ENCODE peak calls at places on chromosomes 7 and 10, in ten cellular contexts. M is ovary, Z is OCI-LY7, F is HFF-Myc, C is tibial artery, N is psoas muscle, A is fibroblast of lung, E is MG63, P is mammary epithelial cell, H is fibroblast of pulmonary artery. L is an unnamed sample.

GRCh38 chr10:10992961-10993714 is 24.5 kb upstream of the CELF2 start:
- DNase-seq in C (no peak), P (no peak), H (no peak), A (no peak), E (no peak), Z (no peak), N (no peak), F (no peak), M (no peak), L (no peak)

GRCh38 chr7:43868181-43868580 is 1.1 kb downstream of the MRPS24 start:
- DNase-seq in H (no peak), F (no peak), E (no peak), M (no peak), C (no peak), A (no peak), P (no peak), N (no peak), Z (peak; percentile 19), L (no peak)

GRCh38 chr10:77711683-77712049 is 74.1 kb upstream of the KCNMA1 start:
- DNase-seq in E (no peak), C (no peak), N (no peak), M (no peak), F (no peak), H (no peak), P (no peak), Z (no peak), A (no peak), L (no peak)

GRCh38 chr7:156629873-156630272 is 10.7 kb upstream of the RNF32 start:
- DNase-seq in F (no peak), E (no peak), P (no peak), M (no peak), C (no peak), A (no peak), Z (no peak), H (no peak), N (no peak), L (no peak)

GRCh38 chr7:110612680-110613079 is 478.2 kb upstream of the LRRN3 start:
- DNase-seq in A (no peak), M (no peak), P (no peak), N (no peak), F (no peak), E (no peak), Z (no peak), C (no peak), H (no peak), L (no peak)

GRCh38 chr10:120557296-120557810 is 100.3 kb downstream of the PLPP4 start:
- DNase-seq in N (no peak), E (no peak), P (no peak), M (no peak), F (no peak), C (no peak), H (no peak), Z (no peak), A (no peak), L (no peak)

GRCh38 chr7:25846722-25847121 is 305.3 kb upstream of the NFE2L3 start:
- DNase-seq in A (peak; percentile 97), H (peak; percentile 89), P (peak; percentile 28), M (peak; percentile 83), E (peak; percentile 65), C (peak; percentile 96), F (no peak), N (peak; percentile 76), Z (no peak), L (peak; percentile 96)

GRCh38 chr10:124420254-124420653 is 1.5 kb upstream of the OAT start:
- DNase-seq in Z (no peak), C (no peak), E (no peak), A (no peak), N (no peak), H (no peak), F (no peak), P (no peak), M (no peak), L (no peak)

GRCh38 chr7:118877187-118877586 is 652.7 kb downstream of the ANKRD7 start:
- DNase-seq in E (no peak), P (no peak), N (no peak), C (no peak), A (no peak), H (no peak), Z (no peak), M (no peak), F (no peak), L (no peak)

GRCh38 chr7:118872568-118872967 is 648.1 kb downstream of the ANKRD7 start:
- DNase-seq in E (no peak), C (no peak), N (no peak), P (peak; percentile 86), F (no peak), Z (no peak), A (no peak), H (no peak), M (no peak), L (no peak)

GRCh38 chr7:118878336-118878735 is 653.8 kb downstream of the ANKRD7 start:
- DNase-seq in C (no peak), M (no peak), Z (no peak), P (no peak), A (no peak), E (no peak), H (no peak), F (no peak), N (no peak), L (no peak)
- H3K4me3 ChIP-seq in C (no peak overlapping the region), M (no peak overlapping the region), Z (no peak overlapping the region), P (no peak overlapping the region), A (no peak overlapping the region), E (no peak overlapping the region), H (no peak overlapping the region), F (no peak overlapping the region), N (no peak overlapping the region), L (no peak overlapping the region)

GRCh38 chr10:24453404-24453830 is 244.5 kb downstream of the KIAA1217 start:
- DNase-seq in H (no peak), Z (no peak), M (no peak), E (no peak), C (no peak), P (no peak), F (no peak), N (no peak), A (peak; percentile 56), L (no peak)
- H3K4me3 ChIP-seq in H (no peak overlapping the region), Z (no peak overlapping the region), M (no peak overlapping the region), E (no peak overlapping the region), C (no peak overlapping the region), P (no peak overlapping the region), F (no peak overlapping the region), N (no peak overlapping the region), A (no peak overlapping the region), L (no peak overlapping the region)

DNA sequence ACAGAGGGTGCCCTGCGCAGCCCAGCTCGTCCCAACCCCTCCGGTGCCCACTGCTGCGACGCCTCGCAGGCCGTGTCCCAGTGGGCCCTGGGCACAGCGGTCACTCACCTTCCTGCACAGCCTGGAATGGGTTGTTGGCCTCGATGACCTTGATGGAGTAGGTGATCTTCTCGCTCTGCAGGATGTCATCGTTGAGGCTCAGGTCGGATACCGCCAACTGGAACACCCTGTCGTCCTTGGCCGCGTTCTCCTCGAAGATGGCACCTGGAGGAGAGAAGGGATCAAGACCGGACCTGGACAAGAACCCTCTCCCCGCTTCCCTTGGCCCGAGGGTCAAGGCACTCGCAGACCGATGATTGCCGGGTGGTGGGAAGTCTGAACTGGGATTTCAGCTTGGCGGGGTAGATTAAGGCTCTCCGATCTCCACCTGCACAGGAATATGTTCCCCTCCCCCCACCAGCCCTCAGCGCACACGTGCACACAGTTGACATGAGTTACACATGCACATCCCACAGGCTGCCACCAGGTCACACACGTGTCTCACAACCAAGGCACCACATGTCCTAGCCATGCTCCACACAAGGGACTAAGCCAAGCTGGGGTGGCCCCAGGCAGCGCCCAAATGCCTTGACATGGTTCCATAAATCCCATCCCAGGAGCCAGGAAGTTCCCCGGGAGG is 2.6 kb downstream of the GRID1 start:
- DNase-seq in F (no peak), Z (peak; percentile 32), P (peak; percentile 4), H (no peak), E (no peak), N (no peak), M (peak; percentile 16), A (no peak), C (peak; percentile 54), L (no peak)
- H3K4me3 ChIP-seq in F (no peak overlapping the region), Z (no peak overlapping the region), P (no peak overlapping the region), H (no peak overlapping the region), E (no peak overlapping the region), N (peak overlapping the region; percentile 43), M (no peak overlapping the region), A (no peak overlapping the region), C (no peak overlapping the region), L (no peak overlapping the region)

GRCh38 chr7:74682829-74683228 is 25.3 kb downstream of the GTF2I start:
- DNase-seq in M (no peak), H (no peak), E (no peak), P (no peak), A (no peak), F (no peak), Z (no peak), C (no peak), N (no peak), L (no peak)

GRCh38 chr7:74683799-74684198 is 26.3 kb downstream of the GTF2I start:
- DNase-seq in N (no peak), F (no peak), P (no peak), C (no peak), E (no peak), A (no peak), M (no peak), Z (no peak), H (no peak), L (no peak)

GRCh38 chr7:74684921-74685320 is 27.4 kb downstream of the GTF2I start:
- DNase-seq in Z (no peak), F (no peak), C (no peak), H (no peak), N (no peak), E (no peak), A (no peak), M (no peak), P (no peak), L (no peak)

DNA sequence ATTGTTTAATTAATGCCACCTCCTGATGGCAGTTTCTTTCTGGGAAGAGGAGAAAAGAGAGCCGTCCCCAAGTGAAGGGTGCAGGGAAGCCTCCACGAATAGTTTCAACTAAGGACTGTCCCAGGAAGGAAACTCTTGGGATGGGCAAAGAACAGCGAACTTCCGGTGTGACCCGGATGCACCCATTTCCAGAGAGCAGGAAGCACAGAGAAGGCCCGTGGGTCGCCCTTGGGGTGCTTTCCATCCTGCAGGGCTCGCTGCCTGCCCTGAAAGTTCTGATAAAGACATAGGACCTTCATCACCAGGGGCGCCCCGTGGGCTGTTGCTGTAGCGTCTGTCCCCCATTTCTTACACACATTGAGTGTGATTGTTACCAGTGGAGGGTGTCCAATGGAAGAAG is 27.0 kb downstream of the GTF2I start:
- DNase-seq in M (no peak), H (no peak), F (no peak), A (no peak), C (no peak), P (no peak), N (no peak), E (no peak), Z (no peak), L (no peak)
- H3K4me3 ChIP-seq in M (no peak overlapping the region), H (no peak overlapping the region), F (no peak overlapping the region), A (no peak overlapping the region), C (no peak overlapping the region), P (no peak overlapping the region), N (no peak overlapping the region), E (no peak overlapping the region), Z (no peak overlapping the region), L (no peak overlapping the region)

L was measured in cardiac fibroblast.